ENCODE peak calls at places on chromosomes 16 and 17, in seven cellular contexts. D is cardiac muscle cell; J is mammary epithelial cell; O is IMR-90; R is CD4-positive, alpha-beta T cell; Y is GM12878; T is dorsolateral prefrontal cortex. N is an unnamed sample.

GRCh38 chr16:85979605-85980004 is 80.6 kb downstream of the IRF8 start:
- DNase-seq in D (no peak), J (no peak), O (no peak), R (no peak), Y (no peak), T (peak; percentile 16), N (no peak)

GRCh38 chr17:81013642-81014041 is 21.3 kb upstream of the BAIAP2 start:
- DNase-seq in D (no peak), J (no peak), O (no peak), R (no peak), Y (no peak), T (no peak), N (no peak)

GRCh38 chr16:3157229-3158013 is 22.6 kb downstream of the ZNF213 start:
- DNase-seq in D (peak; percentile 93), J (peak; percentile 94), O (peak; percentile 98), R (peak; percentile 56), Y (no peak), T (no peak), N (peak; percentile 41)

GRCh38 chr17:62802531-62803205 is 5.4 kb downstream of the MARCHF10 start:
- DNase-seq in D (no peak), J (no peak), O (no peak), R (no peak), Y (no peak), T (no peak), N (no peak)

GRCh38 chr17:38922538-38923291 is 2.7 kb upstream of the LASP1NB start:
- DNase-seq in D (peak; percentile 90), J (peak; percentile 15), O (peak; percentile 69), R (no peak), Y (no peak), T (peak; percentile 29), N (no peak)

GRCh38 chr16:17367932-17368331 is 102.8 kb downstream of the XYLT1 start:
- DNase-seq in D (peak; percentile 72), J (no peak), O (peak; percentile 61), R (no peak), Y (no peak), T (peak; percentile 43), N (no peak)

GRCh38 chr17:59785091-59785799 is 77.8 kb downstream of the VMP1 start:
- DNase-seq in D (no peak), J (no peak), O (no peak), R (no peak), Y (no peak), T (no peak), N (no peak)

GRCh38 chr16:68823401-68823800 is 19.9 kb upstream of the TANGO6 start:
- DNase-seq in D (peak; percentile 87), J (peak; percentile 37), O (peak; percentile 89), R (no peak), Y (no peak), T (no peak), N (no peak)

GRCh38 chr17:36149296-36149820 is 27.1 kb downstream of the TBC1D3B start:
- DNase-seq in D (peak; percentile 94), J (peak; percentile 23), O (peak; percentile 33), R (no peak), Y (no peak), T (no peak), N (peak; percentile 24)

GRCh38 chr17:31518478-31518877 is 127.0 kb downstream of the RAB11FIP4 start:
- DNase-seq in D (no peak), J (no peak), O (no peak), R (no peak), Y (no peak), T (no peak), N (no peak)

GRCh38 chr17:42018339-42018738 is 1.1 kb upstream of the DNAJC7 start:
- DNase-seq in D (no peak), J (no peak), O (no peak), R (no peak), Y (no peak), T (no peak), N (no peak)

GRCh38 chr17:13541032-13541480 is 60.7 kb downstream of the HS3ST3A1 start:
- DNase-seq in D (peak; percentile 95), J (peak; percentile 89), O (peak; percentile 96), R (no peak), Y (no peak), T (no peak), N (no peak)

GRCh38 chr16:75908718-75909117 is 182.4 kb upstream of the CPHXL start:
- DNase-seq in D (no peak), J (no peak), O (no peak), R (no peak), Y (no peak), T (no peak), N (no peak)

GRCh38 chr16:27460663-27461482 is 58.9 kb downstream of the IL21R start:
- DNase-seq in D (no peak), J (no peak), O (no peak), R (no peak), Y (no peak), T (no peak), N (no peak)

GRCh38 chr17:50779747-50780363 is 12.5 kb upstream of the ANKRD40CL start:
- DNase-seq in D (no peak), J (no peak), O (no peak), R (peak; percentile 39), Y (no peak), T (no peak), N (no peak)

GRCh38 chr17:16941072-16941641 is 30.8 kb downstream of the TNFRSF13B start:
- DNase-seq in D (no peak), J (no peak), O (no peak), R (no peak), Y (no peak), T (no peak), N (no peak)

GRCh38 chr16:67164599-67165061 is at the start of gene HSF4:
- DNase-seq in D (peak; percentile 46), J (no peak), O (no peak), R (no peak), Y (no peak), T (peak; percentile 68), N (no peak)
- H3K27ac ChIP-seq in D (no peak within 1 kb of the TSS), J (no peak within 1 kb of the TSS), O (no peak within 1 kb of the TSS), R (no peak within 1 kb of the TSS), Y (no peak within 1 kb of the TSS), T (peak within 1 kb of the TSS; percentile 86), N (peak within 1 kb of the TSS; percentile 77)

GRCh38 chr17:1907216-1907631 is 77.4 kb downstream of the RPA1 start:
- DNase-seq in D (no peak), J (no peak), O (no peak), R (no peak), Y (no peak), T (peak; percentile 46), N (no peak)

GRCh38 chr17:1904273-1905052 is 74.7 kb downstream of the RPA1 start:
- DNase-seq in D (no peak), J (no peak), O (no peak), R (no peak), Y (peak; percentile 7), T (no peak), N (no peak)

GRCh38 chr17:1907818-1908698 is 78.3 kb downstream of the RPA1 start:
- DNase-seq in D (peak; percentile 64), J (no peak), O (peak; percentile 21), R (peak; percentile 3), Y (no peak), T (peak; percentile 58), N (no peak)

GRCh38 chr17:1906622-1907021 is 76.8 kb downstream of the RPA1 start:
- DNase-seq in D (peak; percentile 21), J (no peak), O (no peak), R (no peak), Y (no peak), T (no peak), N (no peak)

GRCh38 chr17:1905190-1905919 is 75.5 kb downstream of the RPA1 start:
- DNase-seq in D (no peak), J (no peak), O (no peak), R (no peak), Y (no peak), T (no peak), N (no peak)
- H3K27me3 ChIP-seq in D (peaks cover 7% of the 10 kb centered on the region), J (peaks cover 2% of the 10 kb centered on the region), O (peaks cover 47% of the 10 kb centered on the region), R (peaks cover 37% of the 10 kb centered on the region), Y (no peaks in the 10 kb centered on the region), T (peaks cover 17% of the 10 kb centered on the region), N (no peaks in the 10 kb centered on the region)

GRCh38 chr17:28901866-28902818 is 737 bp downstream of the DHRS13 start:
- DNase-seq in D (peak; percentile 32), J (no peak), O (no peak), R (no peak), Y (no peak), T (no peak), N (no peak)

GRCh38 chr17:28900986-28901726 is 1.7 kb downstream of the DHRS13 start:
- DNase-seq in D (no peak), J (no peak), O (no peak), R (no peak), Y (no peak), T (no peak), N (no peak)

GRCh38 chr17:28906276-28907051 is 3.6 kb upstream of the DHRS13 start:
- DNase-seq in D (no peak), J (no peak), O (no peak), R (no peak), Y (no peak), T (peak; percentile 26), N (no peak)

GRCh38 chr17:28904800-28905199 is 1.9 kb upstream of the DHRS13 start:
- DNase-seq in D (no peak), J (no peak), O (no peak), R (no peak), Y (no peak), T (no peak), N (no peak)

DNA sequence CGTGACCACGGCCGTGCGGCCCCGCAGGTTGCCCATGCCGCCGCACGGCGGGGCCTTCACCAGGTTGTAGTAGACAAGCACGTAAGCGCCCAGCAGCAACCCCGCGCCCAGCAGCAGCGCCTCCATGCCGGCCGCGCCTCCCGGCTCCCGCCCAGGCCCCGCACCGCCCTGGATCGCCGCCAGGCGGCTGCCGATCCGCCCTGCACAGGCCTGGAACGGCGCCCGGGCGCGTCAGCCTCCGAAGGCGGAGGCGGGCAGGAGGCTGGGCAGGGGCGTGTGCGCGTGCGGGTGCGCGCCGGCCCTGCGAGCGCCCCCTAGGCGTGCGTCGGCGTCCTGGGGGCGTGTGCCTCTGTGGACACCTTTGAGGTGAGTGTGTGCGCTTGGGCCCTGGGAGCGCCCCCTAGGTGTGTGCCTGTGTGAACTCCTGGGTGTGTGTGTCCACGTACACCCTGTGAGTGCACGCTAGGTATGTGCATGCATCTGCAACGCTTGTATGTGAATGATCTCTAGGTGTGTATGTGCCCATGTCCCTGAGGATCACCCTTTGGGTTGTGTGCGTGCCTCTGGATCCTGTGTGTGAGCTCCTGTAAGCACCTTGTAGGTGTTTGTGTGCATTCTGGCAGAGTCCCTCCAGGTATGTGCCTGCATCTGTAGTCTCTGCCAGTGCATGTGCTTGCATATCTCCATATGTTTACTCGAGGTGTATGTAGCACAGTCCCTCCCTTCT is at the start of gene DHRS13:
- DNase-seq in D (peak; percentile 92), J (peak; percentile 93), O (peak; percentile 83), R (peak; percentile 98), Y (peak; percentile 81), T (peak; percentile 74), N (peak; percentile 44)
- TF ChIP-seq CTCF in D (peak; percentile 78), J (peak; percentile 79), O (peak; percentile 94), R (peak; percentile 93), Y (peak; percentile 97), T (peak; percentile 93), N (peak; percentile 78)

DNA sequence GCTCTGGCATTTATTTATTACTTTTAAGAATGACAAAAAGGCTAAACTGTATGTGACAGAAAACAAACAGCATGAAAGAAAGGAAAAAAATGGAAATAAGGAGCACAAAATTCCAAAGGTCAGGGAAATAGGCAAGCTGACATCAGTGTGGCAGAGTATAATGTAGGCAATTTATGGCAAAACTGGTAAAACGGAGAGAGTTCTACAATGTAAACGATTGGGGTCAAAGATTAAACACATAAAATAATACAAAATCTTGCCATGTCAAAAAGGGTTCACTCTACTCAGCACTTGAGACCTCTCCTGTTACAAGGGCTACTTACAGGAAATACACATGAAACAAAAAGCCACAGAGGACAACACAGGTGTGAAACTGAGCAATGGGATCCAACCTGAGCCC is 47.0 kb upstream of the CDRT4 start:
- DNase-seq in D (no peak), J (no peak), O (no peak), R (no peak), Y (no peak), T (no peak), N (no peak)
- H3K27ac ChIP-seq in D (no peak overlapping the region), J (no peak overlapping the region), O (no peak overlapping the region), R (no peak overlapping the region), Y (no peak overlapping the region), T (peak overlapping the region; percentile 97), N (peak overlapping the region; percentile 86)